ENCODE peak calls at places on chromosomes 4 and X, in eight cellular contexts. One of them, this sample, is unnamed.

GRCh38 chr4:114782842-114783595 is 184.4 kb downstream of the UGT8 start:
- DNase-seq in astrocyte of the hippocampus: peak; percentile 43
- DNase-seq in heart left ventricle: no peak
- DNase-seq in left lung: no peak
- DNase-seq in stimulated activated CD8-positive, alpha-beta memory T cell treated with anti-CD3 and anti-CD28 coated beads, Interleukin-15, amount 100 ng/mL, for 24 hours: no peak
- DNase-seq in A172: peak; percentile 4
- DNase-seq in HCT116: no peak
- DNase-seq in RKO: no peak
- DNase-seq in this sample: no peak

GRCh38 chr4:72031868-72032619 is at the start of gene NPFFR2:
- DNase-seq in astrocyte of the hippocampus: peak; percentile 80
- DNase-seq in heart left ventricle: no peak
- DNase-seq in left lung: peak; percentile 33
- DNase-seq in stimulated activated CD8-positive, alpha-beta memory T cell treated with anti-CD3 and anti-CD28 coated beads, Interleukin-15, amount 100 ng/mL, for 24 hours: no peak
- DNase-seq in A172: no peak
- DNase-seq in HCT116: no peak
- DNase-seq in RKO: no peak
- DNase-seq in this sample: no peak

GRCh38 chr4:8657381-8657776 is 64.8 kb downstream of the CPZ start:
- DNase-seq in astrocyte of the hippocampus: no peak
- DNase-seq in heart left ventricle: no peak
- DNase-seq in left lung: no peak
- DNase-seq in stimulated activated CD8-positive, alpha-beta memory T cell treated with anti-CD3 and anti-CD28 coated beads, Interleukin-15, amount 100 ng/mL, for 24 hours: no peak
- DNase-seq in A172: no peak
- DNase-seq in HCT116: no peak
- DNase-seq in RKO: no peak
- DNase-seq in this sample: peak; percentile 31

GRCh38 chr4:39303871-39304270 is 62.3 kb downstream of the RFC1 start:
- DNase-seq in astrocyte of the hippocampus: no peak
- DNase-seq in heart left ventricle: no peak
- DNase-seq in left lung: no peak
- DNase-seq in stimulated activated CD8-positive, alpha-beta memory T cell treated with anti-CD3 and anti-CD28 coated beads, Interleukin-15, amount 100 ng/mL, for 24 hours: no peak
- DNase-seq in A172: no peak
- DNase-seq in HCT116: no peak
- DNase-seq in RKO: no peak
- DNase-seq in this sample: no peak

GRCh38 chr4:141871086-141871485 is 234.7 kb downstream of the IL15 start:
- DNase-seq in astrocyte of the hippocampus: peak; percentile 18
- DNase-seq in heart left ventricle: no peak
- DNase-seq in left lung: no peak
- DNase-seq in stimulated activated CD8-positive, alpha-beta memory T cell treated with anti-CD3 and anti-CD28 coated beads, Interleukin-15, amount 100 ng/mL, for 24 hours: no peak
- DNase-seq in A172: no peak
- DNase-seq in HCT116: no peak
- DNase-seq in RKO: no peak
- DNase-seq in this sample: no peak

GRCh38 chrX:132858018-132858417 is 100.4 kb downstream of the HS6ST2 start:
- DNase-seq in astrocyte of the hippocampus: no peak
- DNase-seq in heart left ventricle: no peak
- DNase-seq in left lung: no peak
- DNase-seq in stimulated activated CD8-positive, alpha-beta memory T cell treated with anti-CD3 and anti-CD28 coated beads, Interleukin-15, amount 100 ng/mL, for 24 hours: no peak
- DNase-seq in A172: no peak
- DNase-seq in HCT116: no peak
- DNase-seq in RKO: no peak
- DNase-seq in this sample: no peak

GRCh38 chr4:76486588-76487276 is 51.7 kb downstream of the SHROOM3 start:
- DNase-seq in astrocyte of the hippocampus: no peak
- DNase-seq in heart left ventricle: no peak
- DNase-seq in left lung: no peak
- DNase-seq in stimulated activated CD8-positive, alpha-beta memory T cell treated with anti-CD3 and anti-CD28 coated beads, Interleukin-15, amount 100 ng/mL, for 24 hours: no peak
- DNase-seq in A172: no peak
- DNase-seq in HCT116: no peak
- DNase-seq in RKO: no peak
- DNase-seq in this sample: no peak

GRCh38 chr4:148052448-148052847 is 320.6 kb downstream of the ARHGAP10 start:
- DNase-seq in astrocyte of the hippocampus: no peak
- DNase-seq in heart left ventricle: no peak
- DNase-seq in left lung: no peak
- DNase-seq in stimulated activated CD8-positive, alpha-beta memory T cell treated with anti-CD3 and anti-CD28 coated beads, Interleukin-15, amount 100 ng/mL, for 24 hours: no peak
- DNase-seq in A172: no peak
- DNase-seq in HCT116: no peak
- DNase-seq in RKO: no peak
- DNase-seq in this sample: no peak

GRCh38 chrX:8042304-8042703 is 115.1 kb upstream of the PNPLA4 start:
- DNase-seq in astrocyte of the hippocampus: no peak
- DNase-seq in heart left ventricle: no peak
- DNase-seq in left lung: no peak
- DNase-seq in stimulated activated CD8-positive, alpha-beta memory T cell treated with anti-CD3 and anti-CD28 coated beads, Interleukin-15, amount 100 ng/mL, for 24 hours: no peak
- DNase-seq in A172: no peak
- DNase-seq in HCT116: no peak
- DNase-seq in RKO: peak; percentile 27
- DNase-seq in this sample: no peak

GRCh38 chr4:166065324-166065723 is 192.3 kb downstream of the TLL1 start:
- DNase-seq in astrocyte of the hippocampus: no peak
- DNase-seq in heart left ventricle: no peak
- DNase-seq in left lung: no peak
- DNase-seq in stimulated activated CD8-positive, alpha-beta memory T cell treated with anti-CD3 and anti-CD28 coated beads, Interleukin-15, amount 100 ng/mL, for 24 hours: no peak
- DNase-seq in A172: no peak
- DNase-seq in HCT116: no peak
- DNase-seq in RKO: no peak
- DNase-seq in this sample: no peak

GRCh38 chrX:134543201-134543797 is 83.3 kb downstream of the HPRT1 start:
- DNase-seq in astrocyte of the hippocampus: no peak
- DNase-seq in heart left ventricle: no peak
- DNase-seq in left lung: no peak
- DNase-seq in stimulated activated CD8-positive, alpha-beta memory T cell treated with anti-CD3 and anti-CD28 coated beads, Interleukin-15, amount 100 ng/mL, for 24 hours: no peak
- DNase-seq in A172: no peak
- DNase-seq in HCT116: no peak
- DNase-seq in RKO: no peak
- DNase-seq in this sample: no peak

GRCh38 chrX:3451566-3451965 is 105.1 kb upstream of the MXRA5 start:
- DNase-seq in astrocyte of the hippocampus: no peak
- DNase-seq in heart left ventricle: no peak
- DNase-seq in left lung: no peak
- DNase-seq in stimulated activated CD8-positive, alpha-beta memory T cell treated with anti-CD3 and anti-CD28 coated beads, Interleukin-15, amount 100 ng/mL, for 24 hours: no peak
- DNase-seq in A172: no peak
- DNase-seq in HCT116: no peak
- DNase-seq in RKO: no peak
- DNase-seq in this sample: no peak

GRCh38 chr4:165190591-165191212 is 16.7 kb upstream of the KLHL2 start:
- DNase-seq in astrocyte of the hippocampus: peak; percentile 17
- DNase-seq in heart left ventricle: no peak
- DNase-seq in left lung: no peak
- DNase-seq in stimulated activated CD8-positive, alpha-beta memory T cell treated with anti-CD3 and anti-CD28 coated beads, Interleukin-15, amount 100 ng/mL, for 24 hours: no peak
- DNase-seq in A172: no peak
- DNase-seq in HCT116: no peak
- DNase-seq in RKO: no peak
- DNase-seq in this sample: no peak

GRCh38 chr4:106614446-106614845 is 245.9 kb upstream of the GIMD1 start:
- DNase-seq in astrocyte of the hippocampus: no peak
- DNase-seq in heart left ventricle: no peak
- DNase-seq in left lung: no peak
- DNase-seq in stimulated activated CD8-positive, alpha-beta memory T cell treated with anti-CD3 and anti-CD28 coated beads, Interleukin-15, amount 100 ng/mL, for 24 hours: no peak
- DNase-seq in A172: no peak
- DNase-seq in HCT116: no peak
- DNase-seq in RKO: no peak
- DNase-seq in this sample: no peak

GRCh38 chr4:6245246-6246169 is 24.1 kb upstream of the WFS1 start:
- DNase-seq in astrocyte of the hippocampus: peak; percentile 27
- DNase-seq in heart left ventricle: no peak
- DNase-seq in left lung: no peak
- DNase-seq in stimulated activated CD8-positive, alpha-beta memory T cell treated with anti-CD3 and anti-CD28 coated beads, Interleukin-15, amount 100 ng/mL, for 24 hours: no peak
- DNase-seq in A172: no peak
- DNase-seq in HCT116: no peak
- DNase-seq in RKO: no peak
- DNase-seq in this sample: no peak

GRCh38 chr4:94621491-94622080 is 136.2 kb upstream of the BMPR1B start:
- DNase-seq in astrocyte of the hippocampus: peak; percentile 65
- DNase-seq in heart left ventricle: no peak
- DNase-seq in left lung: no peak
- DNase-seq in stimulated activated CD8-positive, alpha-beta memory T cell treated with anti-CD3 and anti-CD28 coated beads, Interleukin-15, amount 100 ng/mL, for 24 hours: no peak
- DNase-seq in A172: no peak
- DNase-seq in HCT116: peak; percentile 38
- DNase-seq in RKO: peak; percentile 44
- DNase-seq in this sample: no peak

GRCh38 chrX:18906286-18906685 is 77.6 kb downstream of the PHKA2 start:
- DNase-seq in astrocyte of the hippocampus: no peak
- DNase-seq in heart left ventricle: no peak
- DNase-seq in left lung: no peak
- DNase-seq in stimulated activated CD8-positive, alpha-beta memory T cell treated with anti-CD3 and anti-CD28 coated beads, Interleukin-15, amount 100 ng/mL, for 24 hours: no peak
- DNase-seq in A172: no peak
- DNase-seq in HCT116: no peak
- DNase-seq in RKO: no peak
- DNase-seq in this sample: no peak

GRCh38 chr4:107736924-107737448 is 17.0 kb upstream of the PAPSS1 start:
- DNase-seq in astrocyte of the hippocampus: peak; percentile 66
- DNase-seq in heart left ventricle: peak; percentile 38
- DNase-seq in left lung: no peak
- DNase-seq in stimulated activated CD8-positive, alpha-beta memory T cell treated with anti-CD3 and anti-CD28 coated beads, Interleukin-15, amount 100 ng/mL, for 24 hours: no peak
- DNase-seq in A172: peak; percentile 31
- DNase-seq in HCT116: peak; percentile 44
- DNase-seq in RKO: peak; percentile 71
- DNase-seq in this sample: no peak

GRCh38 chr4:183830438-183830985 is 74.6 kb upstream of the STOX2 start:
- DNase-seq in astrocyte of the hippocampus: no peak
- DNase-seq in heart left ventricle: no peak
- DNase-seq in left lung: no peak
- DNase-seq in stimulated activated CD8-positive, alpha-beta memory T cell treated with anti-CD3 and anti-CD28 coated beads, Interleukin-15, amount 100 ng/mL, for 24 hours: no peak
- DNase-seq in A172: no peak
- DNase-seq in HCT116: no peak
- DNase-seq in RKO: peak; percentile 32
- DNase-seq in this sample: no peak

GRCh38 chr4:151472711-151473110 is 63.7 kb downstream of the FHIP1A start:
- DNase-seq in astrocyte of the hippocampus: no peak
- DNase-seq in heart left ventricle: no peak
- DNase-seq in left lung: no peak
- DNase-seq in stimulated activated CD8-positive, alpha-beta memory T cell treated with anti-CD3 and anti-CD28 coated beads, Interleukin-15, amount 100 ng/mL, for 24 hours: no peak
- DNase-seq in A172: no peak
- DNase-seq in HCT116: no peak
- DNase-seq in RKO: no peak
- DNase-seq in this sample: no peak

GRCh38 chrX:8424941-8425340 is 39.7 kb upstream of the VCX3B start:
- DNase-seq in astrocyte of the hippocampus: peak; percentile 16
- DNase-seq in heart left ventricle: no peak
- DNase-seq in left lung: no peak
- DNase-seq in stimulated activated CD8-positive, alpha-beta memory T cell treated with anti-CD3 and anti-CD28 coated beads, Interleukin-15, amount 100 ng/mL, for 24 hours: no peak
- DNase-seq in A172: no peak
- DNase-seq in HCT116: no peak
- DNase-seq in RKO: no peak
- DNase-seq in this sample: no peak

This sample was measured in breast epithelium.